ENCODE peak calls at places on chromosomes 3 and 15, in nine cellular contexts. One of them, this sample, is unnamed.

GRCh38 chr3:104273046-104273649 is 1093.6 kb upstream of the ALCAM start:
- DNase-seq in AG09319: peak; percentile 20
- DNase-seq in AG04450: no peak
- DNase-seq in stimulated activated CD8-positive, alpha-beta memory T cell treated with anti-CD3 and anti-CD28 coated beads, Interleukin-2, amount 100 ng/mL, for 1 hour: no peak
- DNase-seq in activated CD8-positive, alpha-beta memory T cell treated with anti-CD3 and anti-CD28 coated beads for 48 hours: no peak
- DNase-seq in nucleus accumbens: no peak
- DNase-seq in RCC 7860: peak; percentile 30
- DNase-seq in stimulated activated CD4-positive, alpha-beta T cell treated with anti-CD3 and anti-CD28 coated beads, Interleukin-15, amount 100 ng/mL, for 1 hour: no peak
- DNase-seq in HFFc6: peak; percentile 39
- DNase-seq in this sample: peak; percentile 35

GRCh38 chr3:62051506-62051905 is 321.8 kb downstream of the FEZF2 start:
- DNase-seq in stimulated activated CD4-positive, alpha-beta T cell treated with anti-CD3 and anti-CD28 coated beads, Interleukin-15, amount 100 ng/mL, for 1 hour: no peak
- DNase-seq in nucleus accumbens: no peak
- DNase-seq in AG09319: no peak
- DNase-seq in RCC 7860: peak; percentile 6
- DNase-seq in AG04450: no peak
- DNase-seq in stimulated activated CD8-positive, alpha-beta memory T cell treated with anti-CD3 and anti-CD28 coated beads, Interleukin-2, amount 100 ng/mL, for 1 hour: no peak
- DNase-seq in HFFc6: peak; percentile 3
- DNase-seq in activated CD8-positive, alpha-beta memory T cell treated with anti-CD3 and anti-CD28 coated beads for 48 hours: no peak
- DNase-seq in this sample: no peak

GRCh38 chr15:74176262-74177208 is 3.0 kb downstream of the ISLR start:
- DNase-seq in nucleus accumbens: no peak
- DNase-seq in AG04450: no peak
- DNase-seq in stimulated activated CD4-positive, alpha-beta T cell treated with anti-CD3 and anti-CD28 coated beads, Interleukin-15, amount 100 ng/mL, for 1 hour: no peak
- DNase-seq in activated CD8-positive, alpha-beta memory T cell treated with anti-CD3 and anti-CD28 coated beads for 48 hours: no peak
- DNase-seq in RCC 7860: no peak
- DNase-seq in HFFc6: no peak
- DNase-seq in stimulated activated CD8-positive, alpha-beta memory T cell treated with anti-CD3 and anti-CD28 coated beads, Interleukin-2, amount 100 ng/mL, for 1 hour: no peak
- DNase-seq in AG09319: no peak
- DNase-seq in this sample: no peak

GRCh38 chr3:9770276-9770812 is 597 bp upstream of the CAMK1 start:
- DNase-seq in HFFc6: no peak
- DNase-seq in stimulated activated CD8-positive, alpha-beta memory T cell treated with anti-CD3 and anti-CD28 coated beads, Interleukin-2, amount 100 ng/mL, for 1 hour: no peak
- DNase-seq in RCC 7860: no peak
- DNase-seq in AG09319: no peak
- DNase-seq in nucleus accumbens: peak; percentile 33
- DNase-seq in activated CD8-positive, alpha-beta memory T cell treated with anti-CD3 and anti-CD28 coated beads for 48 hours: no peak
- DNase-seq in AG04450: no peak
- DNase-seq in stimulated activated CD4-positive, alpha-beta T cell treated with anti-CD3 and anti-CD28 coated beads, Interleukin-15, amount 100 ng/mL, for 1 hour: no peak
- DNase-seq in this sample: peak; percentile 73

GRCh38 chr15:89150762-89151305 is 62.6 kb downstream of the ABHD2 start:
- DNase-seq in stimulated activated CD4-positive, alpha-beta T cell treated with anti-CD3 and anti-CD28 coated beads, Interleukin-15, amount 100 ng/mL, for 1 hour: no peak
- DNase-seq in AG04450: no peak
- DNase-seq in activated CD8-positive, alpha-beta memory T cell treated with anti-CD3 and anti-CD28 coated beads for 48 hours: no peak
- DNase-seq in HFFc6: no peak
- DNase-seq in RCC 7860: no peak
- DNase-seq in AG09319: no peak
- DNase-seq in nucleus accumbens: no peak
- DNase-seq in stimulated activated CD8-positive, alpha-beta memory T cell treated with anti-CD3 and anti-CD28 coated beads, Interleukin-2, amount 100 ng/mL, for 1 hour: no peak
- DNase-seq in this sample: no peak

GRCh38 chr3:102510663-102511062 is 75.8 kb downstream of the ZPLD1 start:
- DNase-seq in RCC 7860: no peak
- DNase-seq in HFFc6: no peak
- DNase-seq in stimulated activated CD4-positive, alpha-beta T cell treated with anti-CD3 and anti-CD28 coated beads, Interleukin-15, amount 100 ng/mL, for 1 hour: no peak
- DNase-seq in AG04450: no peak
- DNase-seq in stimulated activated CD8-positive, alpha-beta memory T cell treated with anti-CD3 and anti-CD28 coated beads, Interleukin-2, amount 100 ng/mL, for 1 hour: no peak
- DNase-seq in nucleus accumbens: no peak
- DNase-seq in AG09319: no peak
- DNase-seq in activated CD8-positive, alpha-beta memory T cell treated with anti-CD3 and anti-CD28 coated beads for 48 hours: no peak
- DNase-seq in this sample: no peak

GRCh38 chr3:126465928-126466564 is 9.6 kb downstream of the ZXDC start:
- DNase-seq in RCC 7860: no peak
- DNase-seq in nucleus accumbens: no peak
- DNase-seq in stimulated activated CD4-positive, alpha-beta T cell treated with anti-CD3 and anti-CD28 coated beads, Interleukin-15, amount 100 ng/mL, for 1 hour: no peak
- DNase-seq in activated CD8-positive, alpha-beta memory T cell treated with anti-CD3 and anti-CD28 coated beads for 48 hours: no peak
- DNase-seq in HFFc6: no peak
- DNase-seq in AG04450: no peak
- DNase-seq in AG09319: no peak
- DNase-seq in stimulated activated CD8-positive, alpha-beta memory T cell treated with anti-CD3 and anti-CD28 coated beads, Interleukin-2, amount 100 ng/mL, for 1 hour: no peak
- DNase-seq in this sample: no peak

GRCh38 chr3:142028174-142028833 is 121.0 kb downstream of the TFDP2 start:
- DNase-seq in activated CD8-positive, alpha-beta memory T cell treated with anti-CD3 and anti-CD28 coated beads for 48 hours: no peak
- DNase-seq in HFFc6: peak; percentile 72
- DNase-seq in nucleus accumbens: no peak
- DNase-seq in stimulated activated CD4-positive, alpha-beta T cell treated with anti-CD3 and anti-CD28 coated beads, Interleukin-15, amount 100 ng/mL, for 1 hour: no peak
- DNase-seq in AG04450: peak; percentile 57
- DNase-seq in RCC 7860: no peak
- DNase-seq in stimulated activated CD8-positive, alpha-beta memory T cell treated with anti-CD3 and anti-CD28 coated beads, Interleukin-2, amount 100 ng/mL, for 1 hour: no peak
- DNase-seq in AG09319: peak; percentile 52
- DNase-seq in this sample: no peak

GRCh38 chr3:104886220-104886995 is 480.3 kb upstream of the ALCAM start:
- DNase-seq in nucleus accumbens: no peak
- DNase-seq in RCC 7860: no peak
- DNase-seq in HFFc6: peak; percentile 32
- DNase-seq in activated CD8-positive, alpha-beta memory T cell treated with anti-CD3 and anti-CD28 coated beads for 48 hours: no peak
- DNase-seq in stimulated activated CD4-positive, alpha-beta T cell treated with anti-CD3 and anti-CD28 coated beads, Interleukin-15, amount 100 ng/mL, for 1 hour: no peak
- DNase-seq in stimulated activated CD8-positive, alpha-beta memory T cell treated with anti-CD3 and anti-CD28 coated beads, Interleukin-2, amount 100 ng/mL, for 1 hour: no peak
- DNase-seq in AG09319: no peak
- DNase-seq in AG04450: no peak
- DNase-seq in this sample: no peak

GRCh38 chr15:85592148-85592547 is 202.6 kb downstream of the KLHL25 start:
- DNase-seq in AG09319: no peak
- DNase-seq in RCC 7860: peak; percentile 54
- DNase-seq in activated CD8-positive, alpha-beta memory T cell treated with anti-CD3 and anti-CD28 coated beads for 48 hours: no peak
- DNase-seq in stimulated activated CD8-positive, alpha-beta memory T cell treated with anti-CD3 and anti-CD28 coated beads, Interleukin-2, amount 100 ng/mL, for 1 hour: no peak
- DNase-seq in nucleus accumbens: no peak
- DNase-seq in stimulated activated CD4-positive, alpha-beta T cell treated with anti-CD3 and anti-CD28 coated beads, Interleukin-15, amount 100 ng/mL, for 1 hour: no peak
- DNase-seq in HFFc6: peak; percentile 89
- DNase-seq in AG04450: no peak
- DNase-seq in this sample: no peak

GRCh38 chr3:46454209-46454595 is 10.5 kb downstream of the LTF start:
- DNase-seq in RCC 7860: no peak
- DNase-seq in AG04450: no peak
- DNase-seq in stimulated activated CD4-positive, alpha-beta T cell treated with anti-CD3 and anti-CD28 coated beads, Interleukin-15, amount 100 ng/mL, for 1 hour: no peak
- DNase-seq in stimulated activated CD8-positive, alpha-beta memory T cell treated with anti-CD3 and anti-CD28 coated beads, Interleukin-2, amount 100 ng/mL, for 1 hour: no peak
- DNase-seq in nucleus accumbens: no peak
- DNase-seq in activated CD8-positive, alpha-beta memory T cell treated with anti-CD3 and anti-CD28 coated beads for 48 hours: no peak
- DNase-seq in AG09319: no peak
- DNase-seq in HFFc6: no peak
- DNase-seq in this sample: no peak

GRCh38 chr15:29364429-29365078 is 94.9 kb upstream of the NSMCE3 start:
- DNase-seq in RCC 7860: peak; percentile 23
- DNase-seq in nucleus accumbens: no peak
- DNase-seq in AG04450: peak; percentile 65
- DNase-seq in HFFc6: peak; percentile 69
- DNase-seq in stimulated activated CD8-positive, alpha-beta memory T cell treated with anti-CD3 and anti-CD28 coated beads, Interleukin-2, amount 100 ng/mL, for 1 hour: no peak
- DNase-seq in stimulated activated CD4-positive, alpha-beta T cell treated with anti-CD3 and anti-CD28 coated beads, Interleukin-15, amount 100 ng/mL, for 1 hour: no peak
- DNase-seq in AG09319: no peak
- DNase-seq in activated CD8-positive, alpha-beta memory T cell treated with anti-CD3 and anti-CD28 coated beads for 48 hours: no peak
- DNase-seq in this sample: peak; percentile 78

GRCh38 chr3:49022751-49023171 is 840 bp downstream of the NDUFAF3 start:
- DNase-seq in stimulated activated CD8-positive, alpha-beta memory T cell treated with anti-CD3 and anti-CD28 coated beads, Interleukin-2, amount 100 ng/mL, for 1 hour: no peak
- DNase-seq in nucleus accumbens: no peak
- DNase-seq in RCC 7860: peak; percentile 44
- DNase-seq in AG09319: no peak
- DNase-seq in AG04450: no peak
- DNase-seq in stimulated activated CD4-positive, alpha-beta T cell treated with anti-CD3 and anti-CD28 coated beads, Interleukin-15, amount 100 ng/mL, for 1 hour: no peak
- DNase-seq in activated CD8-positive, alpha-beta memory T cell treated with anti-CD3 and anti-CD28 coated beads for 48 hours: no peak
- DNase-seq in HFFc6: no peak
- DNase-seq in this sample: no peak

This sample was measured in putamen.